ENCODE peak calls at places on chromosomes 5 and 9, in six cellular contexts. K, F, P, A, E and B are unnamed samples. For H3K4me1, the result is how much of the 10 kb centered on the place peaks cover.

GRCh38 chr9:35538361-35539234 is 48.7 kb downstream of the RUSC2 start:
- DNase-seq in A (peak), K (peak), P (peak), F (peak), E (no peak), B (peak)

GRCh38 chr9:107239474-107239873 is 43.6 kb upstream of the RAD23B start:
- DNase-seq in F (no peak), K (no peak), E (no peak), P (no peak), A (no peak), B (no peak)

GRCh38 chr5:136192526-136193395 is at the start of gene SMIM32:
- DNase-seq in E (no peak), K (peak), P (peak), A (peak), F (no peak), B (peak)

GRCh38 chr9:137432687-137433348 is 8.3 kb downstream of the ENTPD8 start:
- DNase-seq in K (no peak), F (no peak), E (no peak), A (no peak), P (peak), B (no peak)

GRCh38 chr9:134419684-134420076 is 93.4 kb downstream of the RXRA start:
- DNase-seq in P (no peak), E (peak), A (peak), F (no peak), K (peak), B (no peak)

GRCh38 chr9:81071108-81071507 is 618.2 kb downstream of the TLE1 start:
- DNase-seq in E (no peak), A (peak), K (no peak), P (no peak), F (no peak), B (no peak)

GRCh38 chr9:5621327-5621726 is 7.6 kb upstream of the RIC1 start:
- DNase-seq in K (no peak), P (no peak), F (no peak), A (no peak), E (peak), B (no peak)

GRCh38 chr5:178202541-178202940 is 1.8 kb upstream of the HNRNPAB start:
- DNase-seq in F (no peak), E (no peak), P (no peak), A (no peak), K (no peak), B (peak)

GRCh38 chr9:27750571-27750970 is 177.3 kb upstream of the C9orf72 start:
- DNase-seq in F (no peak), P (no peak), K (no peak), E (no peak), A (no peak), B (no peak)

GRCh38 chr5:140632366-140633080 is 452 bp downstream of the CD14 start:
- DNase-seq in P (peak), E (no peak), F (peak), K (no peak), A (no peak), B (peak)

DNA sequence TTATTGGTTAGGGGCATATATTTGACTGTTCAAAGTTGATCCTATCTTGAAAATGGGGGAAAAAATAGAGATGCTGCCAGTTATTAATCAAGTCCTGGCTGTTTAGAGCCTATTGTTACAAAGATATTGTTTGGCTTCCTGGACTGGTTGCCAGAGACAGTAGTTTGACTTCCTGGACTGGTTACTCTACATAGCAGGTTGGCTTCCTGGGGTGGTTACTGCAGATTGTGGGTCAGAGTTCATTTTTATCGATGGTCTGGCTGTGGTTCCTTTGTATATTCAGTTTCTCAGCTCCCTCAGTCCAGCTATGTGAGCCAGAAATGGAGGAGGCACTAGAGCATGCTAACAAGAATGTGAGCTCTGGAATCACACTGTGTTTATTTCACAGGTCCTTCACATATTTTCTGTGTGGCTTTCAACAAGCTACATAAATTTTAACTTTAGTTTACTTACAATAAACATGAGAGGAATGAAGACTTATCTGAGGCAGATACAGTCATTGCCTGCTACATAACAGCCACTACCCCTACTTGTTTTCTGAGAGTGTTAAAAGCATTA is 137.6 kb downstream of the TRPM3 start:
- DNase-seq in F (no peak), E (no peak), A (no peak), K (no peak), P (no peak), B (no peak)
- H3K4me1 ChIP-seq in F (under half), E (under half), A (under half), K (under half), P (under half), B (under half)

DNA sequence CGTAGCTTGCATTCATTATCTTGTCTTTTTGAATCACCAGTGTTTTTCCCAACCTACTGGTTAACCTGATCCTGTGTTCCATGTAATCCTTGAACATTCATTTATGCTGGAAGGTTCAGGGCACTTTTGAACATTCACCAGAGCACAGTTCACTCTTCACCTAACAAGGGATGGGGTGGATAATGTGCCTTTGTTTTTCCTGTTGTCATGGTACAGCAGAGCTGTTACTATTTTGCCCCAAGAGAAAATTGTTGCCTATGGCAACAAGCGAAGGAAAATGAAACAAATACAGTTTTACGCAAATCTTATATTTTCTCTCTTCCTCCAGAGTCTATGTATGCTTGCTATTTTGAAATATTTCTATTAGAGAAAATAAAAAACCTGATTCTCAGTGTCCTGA is 60.3 kb upstream of the RIOK2 start:
- DNase-seq in A (no peak), K (no peak), E (no peak), P (no peak), F (no peak), B (no peak)
- TF ChIP-seq EP300 in A (no peak), K (no peak), E (no peak), P (no peak), F (no peak), B (no peak)

GRCh38 chr9:93960221-93960970 is 5.2 kb upstream of the BARX1 start:
- DNase-seq in E (no peak), K (peak), P (peak), A (peak), F (peak), B (peak)
- H3K4me3 ChIP-seq in E (no peak), K (peak), P (no peak), A (no peak), F (peak), B (no peak)

DNA sequence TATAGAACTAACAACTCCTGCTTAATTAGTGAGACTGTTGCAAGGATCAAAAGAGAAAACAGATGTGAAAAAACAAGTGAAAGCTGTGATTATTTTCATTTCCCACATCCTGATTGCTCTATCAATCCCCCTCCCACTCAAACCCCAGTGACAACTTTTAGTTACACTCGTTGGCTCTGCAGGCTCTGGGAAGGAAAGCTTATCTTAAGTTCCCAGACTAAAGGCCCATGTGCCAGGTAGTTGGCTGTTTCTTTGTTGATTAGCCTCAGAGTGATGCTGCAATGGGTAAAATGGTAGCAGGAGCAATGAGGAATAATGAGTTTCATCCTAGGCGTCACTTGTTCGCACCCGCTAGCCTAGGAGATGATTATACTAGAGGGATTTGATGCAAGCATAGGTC is 133.3 kb upstream of the IFNE start:
- DNase-seq in E (no peak), K (no peak), F (no peak), P (no peak), A (no peak), B (no peak)
- H3K4me1 ChIP-seq in E (half or more), K (under half), F (under half), P (under half), A (under half), B (under half)

DNA sequence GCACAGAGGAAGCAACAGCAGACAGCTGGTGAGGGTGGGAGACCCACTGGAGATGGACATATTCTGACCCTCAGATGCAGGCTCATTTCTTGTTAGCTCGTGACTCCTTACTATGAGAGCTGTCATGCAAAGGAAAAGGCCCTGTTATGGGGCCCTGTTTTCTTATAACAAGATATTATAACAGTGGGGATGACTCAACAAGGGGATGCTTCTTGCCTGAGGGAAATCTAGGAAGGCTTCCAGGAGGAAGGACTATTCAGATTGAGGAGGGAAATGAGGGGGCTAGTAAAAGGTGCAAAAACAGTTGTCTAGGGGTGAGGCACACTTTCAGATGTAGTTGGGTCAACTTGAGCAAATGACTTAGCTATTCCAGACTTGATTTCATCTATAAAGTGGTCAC is 83.0 kb downstream of the DAB2IP start:
- DNase-seq in E (no peak), K (no peak), F (no peak), P (no peak), A (no peak), B (no peak)
- TF ChIP-seq EP300 in E (no peak), K (no peak), F (no peak), P (no peak), A (no peak), B (no peak)

GRCh38 chr5:76690027-76690679 is 25.8 kb upstream of the F2R start:
- DNase-seq in E (no peak), F (no peak), K (no peak), P (no peak), A (no peak), B (no peak)
- H3K4me3 ChIP-seq in E (no peak), F (no peak), K (no peak), P (no peak), A (no peak), B (no peak)

DNA sequence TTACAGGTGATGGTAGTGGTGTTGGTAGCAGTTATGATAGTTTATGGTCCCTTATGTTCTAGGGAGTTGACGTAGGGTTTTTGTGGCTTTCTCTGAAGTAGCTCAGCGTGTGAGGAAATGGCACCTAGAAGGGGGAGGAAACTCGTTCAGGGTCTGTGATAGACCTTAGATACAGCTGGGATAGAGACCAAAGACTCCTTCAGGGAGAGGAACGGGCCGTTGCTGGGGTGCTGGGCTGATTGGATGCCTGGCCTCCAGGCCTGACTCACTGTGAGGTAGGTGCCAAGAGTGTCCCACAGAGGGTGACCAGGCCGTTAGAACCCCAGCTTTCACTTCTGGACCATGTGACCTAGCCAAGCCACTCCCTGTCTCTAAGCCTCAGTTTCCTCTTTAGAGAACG is 96.6 kb downstream of the DAB2IP start:
- DNase-seq in E (no peak), F (no peak), P (no peak), A (no peak), K (no peak), B (no peak)
- H3K4me1 ChIP-seq in E (under half), F (half or more), P (half or more), A (under half), K (under half), B (half or more)

GRCh38 chr5:134466241-134467069 is 54.8 kb upstream of the CDKN2AIPNL start:
- DNase-seq in F (peak), E (peak), K (peak), P (peak), A (peak), B (peak)
- TF ChIP-seq EP300 in F (peak), E (peak), K (no peak), P (peak), A (peak), B (peak)

DNA sequence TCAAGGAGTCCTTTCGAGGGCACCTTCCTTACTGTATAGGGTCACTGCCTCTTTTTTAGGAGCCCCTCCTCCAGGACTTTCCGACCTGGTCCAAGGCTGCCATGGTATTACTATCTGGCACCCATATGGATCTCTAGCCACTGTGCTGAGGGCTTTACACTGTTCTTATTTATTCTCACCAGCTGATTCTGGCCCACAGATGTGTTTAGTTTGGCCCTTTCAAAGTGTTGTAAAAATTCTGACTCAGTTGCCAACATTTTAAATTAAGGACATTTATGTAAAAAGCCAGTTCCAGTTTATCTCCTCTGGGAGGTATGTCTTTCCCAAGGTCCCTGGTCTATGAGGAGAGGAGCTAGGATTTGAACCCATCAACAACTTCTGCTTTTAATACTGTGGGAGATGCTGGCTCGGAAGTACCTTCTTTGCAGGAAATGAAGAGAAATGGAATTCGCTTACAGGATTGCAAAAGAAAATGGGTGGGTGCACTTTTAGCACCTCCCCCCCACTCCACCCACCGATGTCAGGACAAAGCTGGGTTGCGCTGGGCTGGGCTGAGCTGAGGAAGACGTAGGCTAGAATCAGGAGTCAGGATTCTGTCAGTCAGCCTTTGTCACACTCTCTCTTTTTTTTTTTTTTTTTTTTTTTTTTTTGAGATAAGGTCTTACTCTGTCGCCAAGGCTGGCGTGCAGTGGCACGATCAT is 7.8 kb downstream of the JADE2 start:
- DNase-seq in F (no peak), E (no peak), K (no peak), A (no peak), P (no peak), B (peak)
- H3K4me3 ChIP-seq in F (no peak), E (no peak), K (no peak), A (no peak), P (no peak), B (no peak)